ENCODE peak calls at places on chromosomes 4 and X, in five cellular contexts. D is K562, N is NB4, C is A549, J is HepG2. T is an unnamed sample.

GRCh38 chr4:75673959-75674328 is 733 bp upstream of the G3BP2 start:
- DNase-seq in J (no peak), D (peak; percentile 31), N (no peak), C (no peak), T (no peak)

GRCh38 chr4:10098770-10099139 is 17.8 kb downstream of the WDR1 start:
- DNase-seq in J (no peak), N (peak; percentile 46), D (no peak), C (no peak), T (no peak)

GRCh38 chr4:181488926-181489325 is 754.3 kb upstream of the TENM3 start:
- DNase-seq in J (no peak), D (no peak), N (no peak), C (no peak), T (no peak)

GRCh38 chr4:20326977-20327376 is 75.3 kb downstream of the SLIT2 start:
- DNase-seq in D (no peak), C (no peak), N (no peak), J (no peak), T (no peak)

GRCh38 chrX:15749642-15750610 is 11.9 kb downstream of the CA5B start:
- DNase-seq in J (no peak), N (no peak), D (no peak), C (no peak), T (peak; percentile 44)

GRCh38 chrX:129678176-129678880 is 23.6 kb upstream of the APLN start:
- DNase-seq in N (peak; percentile 61), C (peak; percentile 69), J (no peak), D (no peak), T (peak; percentile 22)

GRCh38 chr4:73208376-73208775 is 50.2 kb downstream of the ANKRD17 start:
- DNase-seq in N (no peak), C (no peak), D (no peak), J (no peak), T (no peak)

GRCh38 chrX:104172788-104173187 is 6.5 kb downstream of the FAM199X start:
- DNase-seq in N (no peak), J (no peak), C (no peak), D (peak; percentile 53), T (no peak)

GRCh38 chrX:64152857-64153256 is 52.7 kb downstream of the AMER1 start:
- DNase-seq in D (no peak), N (no peak), C (no peak), J (peak; percentile 30), T (no peak)

GRCh38 chr4:81255524-81255923 is 40.5 kb upstream of the PRKG2 start:
- DNase-seq in D (no peak), N (no peak), C (peak; percentile 2), J (no peak), T (no peak)

GRCh38 chr4:67723949-67724348 is 23.0 kb upstream of the UBA6 start:
- DNase-seq in J (no peak), C (no peak), N (no peak), D (peak; percentile 37), T (no peak)

GRCh38 chr4:185381794-185382193 is 13.9 kb downstream of the LRP2BP start:
- DNase-seq in J (peak; percentile 6), N (no peak), C (no peak), D (no peak), T (no peak)

GRCh38 chrX:16433021-16433420 is 216.9 kb upstream of the S100G start:
- DNase-seq in C (no peak), J (no peak), D (no peak), N (no peak), T (no peak)

GRCh38 chrX:123860983-123861382 is 1.1 kb downstream of the XIAP start:
- DNase-seq in J (no peak), N (no peak), D (peak; percentile 51), C (no peak), T (peak; percentile 40)

GRCh38 chrX:64427787-64428186 is 32.5 kb upstream of the MTMR8 start:
- DNase-seq in N (no peak), D (no peak), C (no peak), J (no peak), T (no peak)

GRCh38 chrX:154596290-154596929 is 11.5 kb downstream of the CTAG1A start:
- DNase-seq in J (no peak), N (peak; percentile 63), C (no peak), D (no peak), T (no peak)

GRCh38 chr4:72468904-72469502 is 100.0 kb downstream of the ADAMTS3 start:
- DNase-seq in C (peak; percentile 21), D (peak; percentile 40), J (peak; percentile 17), N (peak; percentile 20), T (peak; percentile 46)

GRCh38 chrX:70969635-70970481 is 39.0 kb upstream of the SLC7A3 start:
- DNase-seq in J (no peak), D (peak; percentile 75), C (no peak), N (peak; percentile 2), T (no peak)

GRCh38 chr4:17376205-17376604 is 135.7 kb downstream of the QDPR start:
- DNase-seq in J (no peak), N (no peak), D (no peak), C (no peak), T (no peak)

GRCh38 chr4:183495182-183495581 is 9.7 kb upstream of the ING2 start:
- DNase-seq in D (no peak), C (no peak), J (no peak), N (no peak), T (no peak)

GRCh38 chrX:17743913-17744312 is 6.6 kb downstream of the SCML1 start:
- DNase-seq in C (no peak), N (no peak), J (no peak), D (no peak), T (no peak)

GRCh38 chr4:147635348-147635747 is 18.2 kb downstream of the TMEM184C start:
- DNase-seq in C (no peak), N (no peak), J (no peak), D (no peak), T (no peak)

GRCh38 chr4:53633608-53634007 is 42.3 kb upstream of the LNX1 start:
- DNase-seq in C (no peak), J (no peak), N (peak; percentile 87), D (no peak), T (no peak)

GRCh38 chr4:71460368-71460767 is 121.5 kb downstream of the SLC4A4 start:
- DNase-seq in J (no peak), C (peak; percentile 60), D (no peak), N (no peak), T (no peak)

GRCh38 chr4:1748465-1748995 is 27.2 kb downstream of the TACC3 start:
- DNase-seq in N (peak; percentile 92), C (peak; percentile 71), J (peak; percentile 59), D (peak; percentile 90), T (peak; percentile 58)

GRCh38 chrX:41561045-41561444 is 113.9 kb downstream of the NYX start:
- DNase-seq in J (no peak), D (peak; percentile 68), N (peak; percentile 66), C (peak; percentile 49), T (peak; percentile 79)

GRCh38 chr4:128810871-128811570 is 1.5 kb downstream of the JADE1 start:
- DNase-seq in N (peak; percentile 88), J (peak; percentile 88), D (peak; percentile 90), C (peak; percentile 88), T (peak; percentile 89)

GRCh38 chrX:9847071-9847470 is 60.8 kb downstream of the SHROOM2 start:
- DNase-seq in D (no peak), C (peak; percentile 37), N (no peak), J (peak; percentile 74), T (peak; percentile 60)

GRCh38 chrX:131747173-131747572 is 203.3 kb downstream of the OR13H1 start:
- DNase-seq in D (no peak), C (peak; percentile 95), J (no peak), N (no peak), T (no peak)

GRCh38 chr4:145719752-145720624 is 40.0 kb downstream of the C4orf51 start:
- DNase-seq in C (no peak), N (no peak), D (no peak), J (no peak), T (no peak)

GRCh38 chr4:153794001-153794400 is 5.1 kb upstream of the SFRP2 start:
- DNase-seq in J (no peak), N (no peak), D (no peak), C (no peak), T (no peak)

GRCh38 chr4:39235021-39235420 is 52.7 kb downstream of the WDR19 start:
- DNase-seq in C (no peak), N (no peak), D (no peak), J (peak; percentile 20), T (no peak)

GRCh38 chrX:24298191-24298590 is 15.7 kb downstream of the SUPT20HL2 start:
- DNase-seq in J (no peak), C (peak; percentile 7), N (no peak), D (no peak), T (peak; percentile 39)

GRCh38 chrX:150575415-150575814 is 7.0 kb downstream of the MTM1 start:
- DNase-seq in J (no peak), D (no peak), C (peak; percentile 36), N (no peak), T (no peak)

GRCh38 chr4:121397941-121398601 is 17.3 kb upstream of the QRFPR start:
- DNase-seq in D (no peak), C (no peak), J (no peak), N (no peak), T (no peak)

GRCh38 chrX:110944323-110944761 is 148.7 kb upstream of the CHRDL1 start:
- DNase-seq in N (no peak), C (no peak), D (no peak), J (no peak), T (no peak)
- TF ChIP-seq MYC in N (no peak), C (no peak), D (no peak), J (no peak), T (no peak)

DNA sequence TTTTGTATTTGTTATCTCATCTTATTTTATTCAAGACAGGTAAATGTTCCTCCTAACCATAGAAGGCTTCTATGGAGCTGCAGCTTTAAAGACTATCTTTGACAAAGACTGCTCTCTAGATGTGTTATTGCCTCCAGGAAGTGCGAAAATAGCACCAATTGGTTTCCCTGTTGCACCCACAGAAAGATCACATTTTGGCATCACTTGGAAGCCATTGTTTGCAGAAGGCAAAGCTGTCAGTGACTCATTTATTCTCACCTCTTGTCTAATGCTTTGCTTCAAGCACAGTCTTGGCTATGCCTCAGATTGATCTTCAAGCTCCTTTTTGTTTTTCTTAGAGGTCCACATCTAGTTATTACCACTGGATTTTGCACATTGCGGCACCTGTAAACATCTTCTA is 150.3 kb downstream of the PCDH7 start:
- DNase-seq in C (no peak), D (no peak), N (no peak), J (no peak), T (no peak)
- TF ChIP-seq MYC in C (no peak), D (no peak), N (no peak), J (no peak), T (no peak)

GRCh38 chrX:112513154-112513553 is 166.6 kb downstream of the LHFPL1 start:
- DNase-seq in D (no peak), J (no peak), C (no peak), N (no peak), T (no peak)
- TF ChIP-seq MYC in D (no peak), J (no peak), C (no peak), N (no peak), T (no peak)

GRCh38 chr4:150005537-150005936 is 72.7 kb upstream of the DCLK2 start:
- DNase-seq in D (no peak), C (no peak), N (no peak), J (no peak), T (no peak)

GRCh38 chr4:150004481-150004880 is 73.8 kb upstream of the DCLK2 start:
- DNase-seq in C (peak; percentile 49), N (no peak), D (no peak), J (no peak), T (peak; percentile 80)

GRCh38 chr4:149999485-150000074 is 78.7 kb upstream of the DCLK2 start:
- DNase-seq in N (peak; percentile 52), J (peak; percentile 32), C (peak; percentile 77), D (peak; percentile 17), T (peak; percentile 70)

GRCh38 chr4:150001815-150002214 is 76.4 kb upstream of the DCLK2 start:
- DNase-seq in J (no peak), D (no peak), N (no peak), C (peak; percentile 57), T (no peak)

GRCh38 chr4:150002561-150002960 is 75.7 kb upstream of the DCLK2 start:
- DNase-seq in C (peak; percentile 12), J (no peak), N (no peak), D (no peak), T (peak; percentile 16)
- TF ChIP-seq MYC in C (no peak), J (no peak), N (no peak), D (no peak), T (no peak)